ENCODE peak calls at places on chromosomes 13 and 19, in eight cellular contexts. H, C, Q, D, U, M, T and E are unnamed samples.

GRCh38 chr19:45569619-45570421 is 14.8 kb downstream of the OPA3 start:
- DNase-seq in T (no peak), M (peak; percentile 46), D (peak; percentile 76), Q (no peak), C (peak; percentile 27), U (peak; percentile 49), H (no peak), E (peak; percentile 36)

GRCh38 chr19:32717496-32717895 is 2.1 kb upstream of the TDRD12 start:
- DNase-seq in U (no peak), T (no peak), Q (no peak), M (no peak), C (no peak), D (no peak), H (no peak), E (no peak)

GRCh38 chr13:43848250-43848649 is 31.3 kb downstream of the CCDC122 start:
- DNase-seq in H (no peak), M (peak; percentile 59), U (peak; percentile 92), T (peak; percentile 65), Q (peak; percentile 16), C (no peak), D (peak; percentile 1), E (peak; percentile 10)

GRCh38 chr19:54133312-54133956 is 4.1 kb upstream of the CNOT3 start:
- DNase-seq in C (no peak), D (peak; percentile 89), Q (no peak), T (no peak), M (no peak), U (peak; percentile 78), H (no peak), E (peak; percentile 11)

GRCh38 chr19:1672038-1672768 is 19.8 kb upstream of the TCF3 start:
- DNase-seq in Q (peak; percentile 5), T (no peak), H (no peak), M (peak; percentile 84), U (peak; percentile 59), D (no peak), C (no peak), E (no peak)

GRCh38 chr13:27022571-27023311 is 148.9 kb downstream of the USP12 start:
- DNase-seq in T (peak; percentile 19), U (peak; percentile 49), D (peak; percentile 88), M (no peak), H (peak; percentile 34), C (no peak), Q (peak; percentile 16), E (no peak)

GRCh38 chr19:3692141-3693029 is 7.9 kb downstream of the PIP5K1C start:
- DNase-seq in D (no peak), U (no peak), C (peak; percentile 26), Q (no peak), H (no peak), T (no peak), M (peak; percentile 54), E (no peak)

GRCh38 chr19:2064788-2065524 is 13.9 kb upstream of the MKNK2 start:
- DNase-seq in U (no peak), T (no peak), D (no peak), Q (no peak), H (no peak), C (no peak), M (peak; percentile 56), E (no peak)

GRCh38 chr19:8607386-8607785 is 3.1 kb downstream of the ADAMTS10 start:
- DNase-seq in D (no peak), Q (no peak), T (no peak), M (peak; percentile 89), C (no peak), H (no peak), U (peak; percentile 81), E (no peak)

GRCh38 chr19:22617614-22618325 is 16.4 kb upstream of the ZNF492 start:
- DNase-seq in M (no peak), H (no peak), U (no peak), Q (no peak), T (no peak), D (no peak), C (no peak), E (no peak)